ENCODE peak calls at places on chromosome 12, in eight cellular contexts. H, S, I, O, K, Y, P and A are unnamed samples. For H3K9me3 and H3K4me1, the result is how much of the 10 kb centered on the place peaks cover.

GRCh38 chr12:120132863-120133385 is 16.4 kb upstream of the RAB35 start:
- DNase-seq in P (no peak), Y (no peak), S (no peak), O (no peak), I (no peak), H (no peak), K (no peak), A (no peak)

GRCh38 chr12:71456316-71456715 is 16.7 kb downstream of the LGR5 start:
- DNase-seq in K (no peak), Y (no peak), P (no peak), I (no peak), S (no peak), O (no peak), H (peak), A (no peak)

GRCh38 chr12:9022592-9022991 is 33.2 kb downstream of the KLRG1 start:
- DNase-seq in K (no peak), S (no peak), O (no peak), Y (no peak), H (no peak), I (no peak), P (no peak), A (no peak)

GRCh38 chr12:65946821-65947220 is 122.5 kb downstream of the HMGA2 start:
- DNase-seq in Y (no peak), I (no peak), S (no peak), H (no peak), O (no peak), K (no peak), P (no peak), A (no peak)

GRCh38 chr12:33432992-33433391 is 6.6 kb downstream of the SYT10 start:
- DNase-seq in O (peak), P (no peak), K (no peak), H (no peak), S (no peak), I (no peak), Y (no peak), A (no peak)

GRCh38 chr12:69866698-69867097 is 41.7 kb downstream of the MYRFL start:
- DNase-seq in O (no peak), H (no peak), S (no peak), P (no peak), Y (no peak), K (no peak), I (no peak), A (no peak)

GRCh38 chr12:65800928-65801327 is 23.4 kb upstream of the HMGA2 start:
- DNase-seq in S (no peak), Y (no peak), K (no peak), P (no peak), O (peak), I (no peak), H (no peak), A (no peak)

GRCh38 chr12:26150737-26151450 is 26.1 kb upstream of the BHLHE41 start:
- DNase-seq in I (no peak), K (no peak), P (no peak), O (peak), Y (no peak), H (no peak), S (no peak), A (no peak)

GRCh38 chr12:29562167-29562776 is 64.8 kb upstream of the OVCH1 start:
- DNase-seq in S (no peak), K (no peak), H (no peak), O (peak), Y (no peak), P (no peak), I (peak), A (no peak)

GRCh38 chr12:12538535-12538934 is 24.1 kb downstream of the DUSP16 start:
- DNase-seq in P (no peak), I (no peak), S (no peak), Y (no peak), H (no peak), O (no peak), K (no peak), A (no peak)

GRCh38 chr12:106582661-106583577 is at the start of gene RFX4:
- DNase-seq in Y (peak), S (no peak), P (no peak), K (no peak), O (no peak), H (peak), I (no peak), A (no peak)

GRCh38 chr12:92141585-92142244 is 3.9 kb downstream of the BTG1 start:
- DNase-seq in I (no peak), O (no peak), H (no peak), K (no peak), S (no peak), P (no peak), Y (no peak), A (peak)

GRCh38 chr12:19190292-19191031 is 60.9 kb downstream of the PLEKHA5 start:
- DNase-seq in O (peak), I (no peak), H (no peak), K (no peak), Y (no peak), P (no peak), S (no peak), A (no peak)

GRCh38 chr12:127178039-127178438 is 1088.9 kb upstream of the TMEM132C start:
- DNase-seq in O (no peak), S (no peak), I (no peak), H (no peak), P (no peak), K (no peak), Y (no peak), A (no peak)

GRCh38 chr12:54980341-54980740 is 4.2 kb downstream of the TESPA1 start:
- DNase-seq in I (no peak), S (no peak), O (peak), Y (no peak), K (no peak), P (no peak), H (no peak), A (no peak)

GRCh38 chr12:57385586-57385985 is 45.3 kb downstream of the R3HDM2 start:
- DNase-seq in K (no peak), H (no peak), Y (no peak), I (no peak), P (no peak), S (no peak), O (no peak), A (no peak)

GRCh38 chr12:57381693-57382220 is 49.1 kb downstream of the R3HDM2 start:
- DNase-seq in S (no peak), P (no peak), Y (no peak), H (no peak), I (no peak), K (no peak), O (no peak), A (no peak)

GRCh38 chr12:57388425-57388824 is 42.4 kb downstream of the R3HDM2 start:
- DNase-seq in I (no peak), K (no peak), O (no peak), S (no peak), P (no peak), Y (no peak), H (no peak), A (no peak)

GRCh38 chr12:57386187-57386720 is 44.6 kb downstream of the R3HDM2 start:
- DNase-seq in S (no peak), K (no peak), P (no peak), I (no peak), H (no peak), O (no peak), Y (no peak), A (no peak)

DNA sequence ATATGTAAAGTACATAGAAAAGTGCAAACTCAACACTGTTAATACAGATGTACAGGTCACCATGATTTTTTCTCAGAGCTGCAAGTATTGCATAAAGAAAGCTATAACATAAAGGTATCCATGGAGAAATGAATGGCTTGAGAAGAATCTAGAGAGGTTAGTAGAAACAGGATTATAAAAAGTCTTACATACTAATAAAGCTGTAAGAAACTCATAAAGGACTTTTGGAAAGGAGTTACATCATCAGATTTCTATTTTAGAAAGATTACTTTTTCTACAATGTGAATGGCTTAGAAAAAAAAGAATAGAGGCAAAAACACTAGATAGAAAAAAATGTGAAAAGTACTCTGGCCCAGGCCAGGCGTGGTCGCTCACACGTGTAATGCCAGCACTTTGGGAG is 46.3 kb downstream of the R3HDM2 start:
- DNase-seq in I (no peak), Y (no peak), S (no peak), P (no peak), H (no peak), K (no peak), O (no peak), A (no peak)
- H3K4me3 ChIP-seq in I (no peak), Y (no peak), S (no peak), P (no peak), H (no peak), K (no peak), O (no peak), A (no peak)

GRCh38 chr12:131530041-131530332 is 180.9 kb upstream of the SFSWAP start:
- DNase-seq in O (no peak), H (no peak), K (no peak), I (no peak), P (no peak), Y (no peak), S (no peak), A (no peak)
- H3K9me3 ChIP-seq in O (under half), H (under half), K (under half), I (under half), P (under half), Y (under half), S (under half), A (under half)

GRCh38 chr12:47808574-47809380 is 10.9 kb downstream of the HDAC7 start:
- DNase-seq in S (no peak), I (no peak), P (no peak), O (peak), H (no peak), K (no peak), Y (peak), A (no peak)
- H3K4me1 ChIP-seq in S (under half), I (half or more), P (half or more), O (half or more), H (under half), K (half or more), Y (half or more), A (under half)

GRCh38 chr12:62774794-62775193 is 160.2 kb downstream of the PPM1H start:
- DNase-seq in H (no peak), Y (no peak), K (no peak), S (no peak), P (no peak), O (no peak), I (no peak), A (no peak)
- H3K4me3 ChIP-seq in H (no peak), Y (no peak), K (no peak), S (no peak), P (no peak), O (no peak), I (no peak), A (no peak)

GRCh38 chr12:14958361-14959125 is 2.9 kb downstream of the ARHGDIB start:
- DNase-seq in H (no peak), S (no peak), P (no peak), K (peak), O (no peak), Y (no peak), I (peak), A (no peak)

GRCh38 chr12:14957769-14958168 is 3.6 kb downstream of the ARHGDIB start:
- DNase-seq in O (no peak), S (no peak), H (no peak), P (no peak), Y (no peak), K (no peak), I (no peak), A (no peak)

GRCh38 chr12:14959463-14959862 is 1.9 kb downstream of the ARHGDIB start:
- DNase-seq in P (no peak), O (no peak), Y (no peak), S (no peak), I (no peak), K (no peak), H (no peak), A (no peak)

GRCh38 chr12:14959916-14960315 is 1.5 kb downstream of the ARHGDIB start:
- DNase-seq in S (no peak), Y (no peak), P (no peak), O (no peak), H (no peak), K (peak), I (no peak), A (no peak)

DNA sequence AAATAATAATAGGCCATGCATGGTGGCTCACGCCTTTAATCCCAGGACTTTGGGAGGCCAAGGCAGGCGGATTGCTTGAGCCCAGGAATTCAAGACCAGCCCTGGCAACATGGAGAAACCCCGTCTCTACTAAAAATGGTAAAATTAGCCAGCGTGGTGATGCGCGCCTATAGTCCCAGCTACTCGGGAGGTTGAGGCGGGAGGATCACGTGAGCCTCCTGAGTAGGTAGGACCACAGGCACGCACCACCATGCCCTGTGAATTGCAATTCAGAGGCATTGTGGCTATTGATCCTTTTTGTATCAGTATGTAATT is 2.3 kb downstream of the ARHGDIB start:
- DNase-seq in I (no peak), H (no peak), P (no peak), O (no peak), K (peak), S (no peak), Y (no peak), A (no peak)
- H3K9me3 ChIP-seq in I (under half), H (under half), P (under half), O (under half), K (under half), S (under half), Y (under half), A (under half)

GRCh38 chr12:109722753-109723109 is 9.1 kb downstream of the FAM222A start:
- DNase-seq in S (no peak), K (no peak), H (no peak), P (no peak), O (no peak), Y (no peak), I (no peak), A (no peak)
- H3K4me1 ChIP-seq in S (half or more), K (half or more), H (half or more), P (under half), O (under half), Y (under half), I (half or more), A (under half)